ENCODE peak calls at places on chromosomes 7 and 10, in six cellular contexts. One of them, this sample, is unnamed.
A peak's percentile ranks its signal among the peaks of the same experiment; 100 is the strongest.

GRCh38 chr7:31134246-31135188 is 82.4 kb downstream of the ADCYAP1R1 start:
- DNase-seq in GM12878: no peak
- DNase-seq in K562: peak; percentile 73
- DNase-seq in GM12892: peak; percentile 37
- DNase-seq in HepG2: peak; percentile 58
- DNase-seq in H1: peak; percentile 84
- DNase-seq in this sample: peak; percentile 50

GRCh38 chr10:63628526-63629362 is 107.5 kb downstream of the REEP3 start:
- DNase-seq in GM12878: peak; percentile 72
- DNase-seq in HepG2: peak; percentile 23
- DNase-seq in H1: no peak
- DNase-seq in GM12892: no peak
- DNase-seq in K562: peak; percentile 49
- DNase-seq in this sample: no peak

GRCh38 chr10:100746413-100746931 is 1.1 kb downstream of the PAX2 start:
- DNase-seq in HepG2: no peak
- DNase-seq in H1: no peak
- DNase-seq in GM12878: no peak
- DNase-seq in GM12892: no peak
- DNase-seq in K562: no peak
- DNase-seq in this sample: no peak

GRCh38 chr10:95260397-95260881 is 30.4 kb downstream of the PDLIM1 start:
- DNase-seq in H1: peak; percentile 28
- DNase-seq in HepG2: peak; percentile 84
- DNase-seq in GM12892: no peak
- DNase-seq in GM12878: no peak
- DNase-seq in K562: peak; percentile 17
- DNase-seq in this sample: no peak

GRCh38 chr7:94823952-94824351 is 83.4 kb upstream of the PPP1R9A start:
- DNase-seq in K562: no peak
- DNase-seq in HepG2: peak; percentile 44
- DNase-seq in GM12878: no peak
- DNase-seq in H1: no peak
- DNase-seq in GM12892: no peak
- DNase-seq in this sample: no peak

GRCh38 chr7:144842377-144842851 is 6.6 kb upstream of the TPK1 start:
- DNase-seq in GM12878: no peak
- DNase-seq in H1: no peak
- DNase-seq in K562: no peak
- DNase-seq in HepG2: no peak
- DNase-seq in GM12892: no peak
- DNase-seq in this sample: no peak

GRCh38 chr7:66142996-66143395 is 28.3 kb downstream of the CRCP start:
- DNase-seq in K562: no peak
- DNase-seq in H1: no peak
- DNase-seq in GM12878: no peak
- DNase-seq in GM12892: no peak
- DNase-seq in HepG2: peak; percentile 61
- DNase-seq in this sample: no peak

GRCh38 chr7:16419859-16420258 is 1.5 kb downstream of the CRPPA start:
- DNase-seq in HepG2: no peak
- DNase-seq in GM12878: no peak
- DNase-seq in K562: no peak
- DNase-seq in H1: no peak
- DNase-seq in GM12892: no peak
- DNase-seq in this sample: no peak

GRCh38 chr10:109726473-109726872 is 196.8 kb downstream of the XPNPEP1 start:
- DNase-seq in K562: no peak
- DNase-seq in HepG2: no peak
- DNase-seq in GM12892: no peak
- DNase-seq in H1: no peak
- DNase-seq in GM12878: no peak
- DNase-seq in this sample: no peak

GRCh38 chr7:50206521-50207250 is 97.8 kb upstream of the IKZF1 start:
- DNase-seq in GM12892: no peak
- DNase-seq in H1: no peak
- DNase-seq in GM12878: no peak
- DNase-seq in K562: no peak
- DNase-seq in HepG2: peak; percentile 40
- DNase-seq in this sample: no peak

GRCh38 chr10:44834131-44834530 is 77.0 kb upstream of the TMEM72 start:
- DNase-seq in HepG2: no peak
- DNase-seq in GM12878: no peak
- DNase-seq in K562: no peak
- DNase-seq in GM12892: no peak
- DNase-seq in H1: no peak
- DNase-seq in this sample: no peak

GRCh38 chr7:102912742-102913141 is at the start of gene LRRC17:
- DNase-seq in GM12878: no peak
- DNase-seq in K562: no peak
- DNase-seq in HepG2: no peak
- DNase-seq in GM12892: no peak
- DNase-seq in H1: no peak
- DNase-seq in this sample: no peak

GRCh38 chr10:120805014-120805805 is 46.0 kb upstream of the WDR11 start:
- DNase-seq in GM12878: no peak
- DNase-seq in HepG2: no peak
- DNase-seq in GM12892: no peak
- DNase-seq in K562: no peak
- DNase-seq in H1: no peak
- DNase-seq in this sample: no peak

GRCh38 chr7:1142051-1142635 is 17.9 kb downstream of the ZFAND2A start:
- DNase-seq in GM12878: no peak
- DNase-seq in GM12892: no peak
- DNase-seq in H1: no peak
- DNase-seq in K562: no peak
- DNase-seq in HepG2: no peak
- DNase-seq in this sample: no peak

GRCh38 chr7:148909560-148909959 is 25.5 kb upstream of the EZH2 start:
- DNase-seq in K562: no peak
- DNase-seq in H1: no peak
- DNase-seq in GM12878: no peak
- DNase-seq in HepG2: no peak
- DNase-seq in GM12892: no peak
- DNase-seq in this sample: no peak

GRCh38 chr10:100826983-100827818 is 81.8 kb downstream of the PAX2 start:
- DNase-seq in GM12878: no peak
- DNase-seq in K562: peak; percentile 19
- DNase-seq in GM12892: no peak
- DNase-seq in H1: peak; percentile 72
- DNase-seq in HepG2: no peak
- DNase-seq in this sample: peak; percentile 56

GRCh38 chr10:95742529-95742884 is 13.5 kb upstream of the ENTPD1 start:
- DNase-seq in H1: no peak
- DNase-seq in GM12878: no peak
- DNase-seq in GM12892: no peak
- DNase-seq in HepG2: peak; percentile 87
- DNase-seq in K562: no peak
- DNase-seq in this sample: no peak

GRCh38 chr7:48421357-48421756 is 250.1 kb downstream of the ABCA13 start:
- DNase-seq in GM12878: no peak
- DNase-seq in HepG2: no peak
- DNase-seq in K562: no peak
- DNase-seq in GM12892: no peak
- DNase-seq in H1: no peak
- DNase-seq in this sample: no peak

GRCh38 chr7:117308891-117309290 is 14.0 kb downstream of the WNT2 start:
- DNase-seq in K562: no peak
- DNase-seq in GM12878: no peak
- DNase-seq in GM12892: no peak
- DNase-seq in H1: no peak
- DNase-seq in HepG2: no peak
- DNase-seq in this sample: no peak

GRCh38 chr10:436911-437665 is 252.4 kb downstream of the DIP2C start:
- DNase-seq in GM12892: no peak
- DNase-seq in GM12878: no peak
- DNase-seq in HepG2: no peak
- DNase-seq in H1: no peak
- DNase-seq in K562: no peak
- DNase-seq in this sample: no peak
- TF ChIP-seq POLR2AphosphoS5 in GM12892: no peak
- TF ChIP-seq POLR2AphosphoS5 in GM12878: no peak
- TF ChIP-seq POLR2AphosphoS5 in HepG2: no peak
- TF ChIP-seq POLR2AphosphoS5 in H1: no peak
- TF ChIP-seq POLR2AphosphoS5 in K562: no peak
- TF ChIP-seq POLR2AphosphoS5 in this sample: no peak

DNA sequence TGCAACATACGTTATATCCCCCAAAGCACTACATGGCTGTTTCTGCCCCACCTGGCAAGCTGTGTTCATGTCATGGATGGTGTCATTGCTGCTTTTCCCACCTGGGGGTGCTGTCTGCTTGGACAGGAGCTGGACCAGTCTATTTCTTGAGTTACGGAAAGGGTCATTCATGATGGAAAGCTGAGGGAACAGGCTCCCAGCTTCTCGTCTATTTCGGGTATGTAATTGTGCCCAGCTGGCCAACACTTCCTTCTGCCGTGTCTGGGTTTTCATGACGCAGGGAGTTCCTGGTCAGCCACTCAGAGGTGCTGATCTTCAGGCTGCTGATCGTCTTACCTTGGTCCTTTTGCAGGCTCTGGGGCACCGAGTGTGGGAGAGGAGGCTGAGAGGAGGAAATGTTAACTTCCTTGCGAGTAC is 8.6 kb downstream of the BTBD16 start:
- DNase-seq in K562: peak; percentile 38
- DNase-seq in GM12892: no peak
- DNase-seq in H1: peak; percentile 86
- DNase-seq in GM12878: no peak
- DNase-seq in HepG2: peak; percentile 54
- DNase-seq in this sample: no peak
- TF ChIP-seq TAF1 in K562: no peak
- TF ChIP-seq TAF1 in GM12892: no peak
- TF ChIP-seq TAF1 in H1: no peak
- TF ChIP-seq TAF1 in GM12878: no peak
- TF ChIP-seq TAF1 in HepG2: no peak
- TF ChIP-seq TAF1 in this sample: no peak

GRCh38 chr7:76291346-76292205 is 10.9 kb upstream of the HSPB1 start:
- DNase-seq in H1: peak; percentile 99
- DNase-seq in HepG2: peak; percentile 88
- DNase-seq in GM12878: peak; percentile 77
- DNase-seq in K562: peak; percentile 91
- DNase-seq in GM12892: peak; percentile 88
- DNase-seq in this sample: peak; percentile 89
- TF ChIP-seq POLR2A in H1: no peak
- TF ChIP-seq POLR2A in HepG2: peak; percentile 74
- TF ChIP-seq POLR2A in GM12878: no peak
- TF ChIP-seq POLR2A in K562: no peak
- TF ChIP-seq POLR2A in GM12892: no peak
- TF ChIP-seq POLR2A in this sample: no peak

GRCh38 chr10:105756386-105756785 is 1115.3 kb downstream of the SORCS3 start:
- DNase-seq in K562: no peak
- DNase-seq in GM12878: no peak
- DNase-seq in HepG2: no peak
- DNase-seq in H1: no peak
- DNase-seq in GM12892: no peak
- DNase-seq in this sample: no peak
- TF ChIP-seq POLR2AphosphoS5 in K562: no peak
- TF ChIP-seq POLR2AphosphoS5 in GM12878: no peak
- TF ChIP-seq POLR2AphosphoS5 in HepG2: no peak
- TF ChIP-seq POLR2AphosphoS5 in H1: no peak
- TF ChIP-seq POLR2AphosphoS5 in GM12892: no peak
- TF ChIP-seq POLR2AphosphoS5 in this sample: no peak

DNA sequence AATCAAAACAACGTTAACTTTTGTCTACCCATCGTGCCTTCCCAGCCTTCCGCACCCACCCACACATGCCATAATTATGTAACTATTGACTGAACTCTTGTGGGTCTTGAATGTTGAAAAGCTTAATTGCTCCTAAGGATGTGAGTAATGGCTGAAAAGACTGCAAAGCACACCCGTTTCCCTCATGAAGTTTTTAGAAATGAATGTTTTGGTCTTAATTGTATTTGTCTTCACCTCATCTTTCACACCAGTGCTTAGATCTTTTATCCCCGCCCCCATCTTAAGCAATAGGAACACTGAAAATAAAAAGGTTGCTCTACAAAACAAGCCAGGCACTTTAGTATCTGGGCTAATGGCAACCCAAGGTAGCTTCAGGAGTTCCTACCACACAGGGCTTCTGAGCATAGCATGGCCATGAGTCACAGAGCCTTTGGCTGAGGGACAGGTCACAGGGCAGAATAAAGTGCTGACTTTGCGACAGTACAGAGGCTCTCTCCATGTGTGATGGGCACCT is 690.5 kb downstream of the PARD3 start:
- DNase-seq in GM12892: no peak
- DNase-seq in HepG2: peak; percentile 81
- DNase-seq in GM12878: no peak
- DNase-seq in H1: peak; percentile 36
- DNase-seq in K562: no peak
- DNase-seq in this sample: no peak
- TF ChIP-seq TAF1 in GM12892: no peak
- TF ChIP-seq TAF1 in HepG2: no peak
- TF ChIP-seq TAF1 in GM12878: no peak
- TF ChIP-seq TAF1 in H1: no peak
- TF ChIP-seq TAF1 in K562: no peak
- TF ChIP-seq TAF1 in this sample: no peak